ENCODE peak calls at places on chromosomes 1 and 21, in four cellular contexts. One of them, this sample, is unnamed.

GRCh38 chr1:43288058-43288784 is 2.8 kb upstream of the C1orf210 start:
- DNase-seq in PC-9: no peak
- DNase-seq in cardiac fibroblast: no peak
- DNase-seq in fibroblast of the aortic adventitia: no peak
- DNase-seq in this sample: no peak

GRCh38 chr1:41662656-41663437 is 178.4 kb upstream of the EDN2 start:
- DNase-seq in fibroblast of the aortic adventitia: peak; percentile 65
- DNase-seq in PC-9: peak; percentile 49
- DNase-seq in cardiac fibroblast: peak; percentile 74
- DNase-seq in this sample: peak; percentile 70

GRCh38 chr1:64898107-64898861 is 68.1 kb downstream of the JAK1 start:
- DNase-seq in PC-9: peak; percentile 86
- DNase-seq in fibroblast of the aortic adventitia: peak; percentile 83
- DNase-seq in cardiac fibroblast: peak; percentile 83
- DNase-seq in this sample: no peak

GRCh38 chr1:66197785-66198184 is 336.2 kb upstream of the SGIP1 start:
- DNase-seq in cardiac fibroblast: peak; percentile 23
- DNase-seq in fibroblast of the aortic adventitia: no peak
- DNase-seq in PC-9: no peak
- DNase-seq in this sample: no peak

GRCh38 chr1:32899586-32900296 is 1.4 kb downstream of the TMEM54 start:
- DNase-seq in PC-9: no peak
- DNase-seq in cardiac fibroblast: no peak
- DNase-seq in fibroblast of the aortic adventitia: no peak
- DNase-seq in this sample: no peak

GRCh38 chr1:175150596-175151319 is 41.8 kb downstream of the KIAA0040 start:
- DNase-seq in cardiac fibroblast: peak; percentile 12
- DNase-seq in fibroblast of the aortic adventitia: peak; percentile 6
- DNase-seq in PC-9: no peak
- DNase-seq in this sample: no peak

GRCh38 chr1:2979191-2980072 is 41.8 kb upstream of the ACTRT2 start:
- DNase-seq in fibroblast of the aortic adventitia: no peak
- DNase-seq in PC-9: no peak
- DNase-seq in cardiac fibroblast: no peak
- DNase-seq in this sample: no peak

GRCh38 chr1:27538793-27539192 is 48.8 kb upstream of the WASF2 start:
- DNase-seq in cardiac fibroblast: peak; percentile 51
- DNase-seq in PC-9: peak; percentile 58
- DNase-seq in fibroblast of the aortic adventitia: peak; percentile 64
- DNase-seq in this sample: no peak

GRCh38 chr21:46067505-46068201 is 30.3 kb upstream of the COL6A2 start:
- DNase-seq in cardiac fibroblast: no peak
- DNase-seq in PC-9: no peak
- DNase-seq in fibroblast of the aortic adventitia: no peak
- DNase-seq in this sample: no peak

GRCh38 chr1:201655243-201655642 is 116.3 kb downstream of the NAV1 start:
- DNase-seq in PC-9: no peak
- DNase-seq in fibroblast of the aortic adventitia: peak; percentile 94
- DNase-seq in cardiac fibroblast: peak; percentile 63
- DNase-seq in this sample: peak; percentile 54

GRCh38 chr1:37875833-37876232 is 16.4 kb upstream of the MTF1 start:
- DNase-seq in cardiac fibroblast: peak; percentile 44
- DNase-seq in PC-9: no peak
- DNase-seq in fibroblast of the aortic adventitia: no peak
- DNase-seq in this sample: no peak

GRCh38 chr1:28526886-28527285 is 21.0 kb downstream of the RCC1 start:
- DNase-seq in PC-9: peak; percentile 92
- DNase-seq in fibroblast of the aortic adventitia: no peak
- DNase-seq in cardiac fibroblast: no peak
- DNase-seq in this sample: no peak

GRCh38 chr1:230072296-230072695 is 5.3 kb downstream of the GALNT2 start:
- DNase-seq in PC-9: no peak
- DNase-seq in cardiac fibroblast: no peak
- DNase-seq in fibroblast of the aortic adventitia: no peak
- DNase-seq in this sample: no peak

GRCh38 chr1:115862406-115862805 is 21.5 kb upstream of the NHLH2 start:
- DNase-seq in PC-9: peak; percentile 12
- DNase-seq in cardiac fibroblast: no peak
- DNase-seq in fibroblast of the aortic adventitia: no peak
- DNase-seq in this sample: no peak

GRCh38 chr1:4172659-4173599 is 272.9 kb upstream of the C1orf174 start:
- DNase-seq in PC-9: no peak
- DNase-seq in cardiac fibroblast: no peak
- DNase-seq in fibroblast of the aortic adventitia: no peak
- DNase-seq in this sample: no peak

GRCh38 chr1:1173061-1173792 is 453 bp upstream of the TTLL10 start:
- DNase-seq in cardiac fibroblast: no peak
- DNase-seq in fibroblast of the aortic adventitia: no peak
- DNase-seq in PC-9: no peak
- DNase-seq in this sample: peak; percentile 3

GRCh38 chr21:43299441-43300277 is 127.3 kb downstream of the SIK1 start:
- DNase-seq in fibroblast of the aortic adventitia: no peak
- DNase-seq in PC-9: no peak
- DNase-seq in cardiac fibroblast: no peak
- DNase-seq in this sample: no peak

GRCh38 chr1:66380452-66381212 is 153.3 kb upstream of the SGIP1 start:
- DNase-seq in fibroblast of the aortic adventitia: peak; percentile 52
- DNase-seq in PC-9: no peak
- DNase-seq in cardiac fibroblast: peak; percentile 28
- DNase-seq in this sample: no peak

DNA sequence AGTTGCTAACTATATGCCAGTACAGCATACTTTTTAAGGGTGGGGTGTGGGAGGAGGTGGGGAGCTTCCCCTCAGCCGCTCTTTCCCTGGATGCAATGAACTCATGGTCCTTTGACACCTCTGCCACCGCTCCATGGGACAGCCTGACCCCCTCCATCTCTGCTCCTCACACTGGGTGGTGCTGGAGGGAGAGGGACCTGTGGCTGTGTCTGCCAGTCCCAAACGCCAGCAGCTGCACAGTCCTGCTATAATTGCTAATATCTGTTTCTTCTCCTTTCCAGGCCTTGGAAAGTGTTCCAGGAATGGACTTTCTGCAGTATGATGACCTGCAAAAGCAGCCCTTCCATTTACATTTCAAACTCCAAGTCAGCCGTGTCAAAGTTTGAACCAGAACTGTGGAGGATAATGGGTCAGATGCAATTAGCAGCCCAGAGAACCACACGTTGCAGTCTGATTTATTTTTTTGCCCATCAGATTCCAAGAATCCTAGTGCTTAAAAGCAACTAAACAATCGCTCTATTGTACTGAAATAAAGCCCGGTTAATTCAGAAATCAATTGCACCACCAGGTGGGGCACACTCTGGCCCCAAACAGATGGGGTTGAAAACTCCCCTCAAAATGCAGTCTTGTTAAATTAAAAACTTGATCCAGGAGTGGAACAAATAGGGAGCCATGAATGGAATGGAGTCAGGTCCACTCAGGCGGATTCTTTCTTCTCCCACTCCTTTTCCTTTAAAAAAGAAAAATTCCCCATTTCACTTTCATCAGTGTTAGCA is 160.6 kb upstream of the LMO4 start:
- DNase-seq in cardiac fibroblast: no peak
- DNase-seq in PC-9: no peak
- DNase-seq in fibroblast of the aortic adventitia: no peak
- DNase-seq in this sample: no peak
- TF ChIP-seq CTCF in cardiac fibroblast: no peak
- TF ChIP-seq CTCF in PC-9: peak; percentile 26
- TF ChIP-seq CTCF in fibroblast of the aortic adventitia: peak; percentile 17
- TF ChIP-seq CTCF in this sample: no peak

GRCh38 chr1:22930235-22930912 is 42.3 kb downstream of the LACTBL1 start:
- DNase-seq in fibroblast of the aortic adventitia: peak; percentile 34
- DNase-seq in PC-9: peak; percentile 60
- DNase-seq in cardiac fibroblast: peak; percentile 33
- DNase-seq in this sample: peak; percentile 85
- TF ChIP-seq CTCF in fibroblast of the aortic adventitia: peak; percentile 85
- TF ChIP-seq CTCF in PC-9: peak; percentile 80
- TF ChIP-seq CTCF in cardiac fibroblast: peak; percentile 86
- TF ChIP-seq CTCF in this sample: peak; percentile 82

DNA sequence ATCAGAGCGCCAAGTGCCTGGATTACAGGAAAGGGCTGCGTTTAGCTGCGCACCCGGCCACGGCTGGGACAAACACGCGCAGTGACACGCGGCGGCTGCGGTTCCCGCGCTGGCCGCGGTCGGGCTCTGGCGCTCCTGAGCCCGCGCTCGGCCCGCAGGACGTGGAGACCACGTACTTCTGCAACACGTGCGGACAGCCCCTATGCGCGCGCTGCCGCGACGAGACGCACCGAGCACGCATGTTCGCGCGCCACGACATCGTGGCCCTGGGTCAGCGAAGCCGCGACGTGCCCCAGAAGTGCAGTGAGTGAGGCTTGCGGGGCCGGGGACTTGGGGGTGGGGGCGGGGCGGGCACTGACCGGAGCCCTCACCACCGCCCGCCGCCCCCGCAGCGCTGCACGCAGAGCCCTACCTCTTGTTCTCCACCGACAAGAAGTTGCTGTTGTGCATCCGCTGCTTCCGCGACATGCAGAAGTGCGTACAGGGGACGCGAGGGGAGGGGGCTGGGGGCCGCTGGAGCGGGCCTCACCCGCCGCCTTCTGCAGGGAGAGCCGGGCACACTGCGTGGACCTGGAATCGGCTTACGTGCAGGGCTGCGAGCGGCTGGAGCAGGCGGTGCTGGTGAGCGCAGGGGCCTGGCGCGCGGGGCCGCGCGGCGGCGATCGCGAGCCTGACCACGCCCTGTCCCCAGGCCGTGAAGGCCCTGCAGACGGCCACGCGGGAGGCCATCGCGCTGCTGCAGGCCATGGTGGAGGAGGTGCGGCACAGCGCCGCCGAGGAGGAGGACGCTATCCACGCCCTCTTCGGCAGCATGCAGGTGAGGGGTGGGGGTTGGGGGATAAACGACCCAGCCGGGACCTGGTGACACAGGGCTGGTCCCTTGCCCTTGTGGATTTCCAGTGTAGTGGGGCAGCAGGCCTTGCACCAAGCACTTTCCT is 3.1 kb downstream of the RNF207 start:
- DNase-seq in cardiac fibroblast: peak; percentile 54
- DNase-seq in PC-9: no peak
- DNase-seq in fibroblast of the aortic adventitia: no peak
- DNase-seq in this sample: peak; percentile 69
- TF ChIP-seq CTCF in cardiac fibroblast: peak; percentile 32
- TF ChIP-seq CTCF in PC-9: no peak
- TF ChIP-seq CTCF in fibroblast of the aortic adventitia: peak; percentile 48
- TF ChIP-seq CTCF in this sample: peak; percentile 43

GRCh38 chr1:10777749-10778574 is 18.5 kb downstream of the CASZ1 start:
- DNase-seq in fibroblast of the aortic adventitia: no peak
- DNase-seq in cardiac fibroblast: no peak
- DNase-seq in PC-9: no peak
- DNase-seq in this sample: no peak
- TF ChIP-seq CTCF in fibroblast of the aortic adventitia: no peak
- TF ChIP-seq CTCF in cardiac fibroblast: no peak
- TF ChIP-seq CTCF in PC-9: no peak
- TF ChIP-seq CTCF in this sample: no peak

This sample was measured in nephron progenitor cell.